ENCODE peak calls at places on chromosomes 4 and X, in ten cellular contexts. One of them, this sample, is unnamed.
A peak's percentile ranks its signal among the peaks of the same experiment; 100 is the strongest.

GRCh38 chr4:168408620-168409019 is 71.7 kb downstream of the DDX60L start:
- DNase-seq in psoas muscle: peak; percentile 62
- DNase-seq in GM18507: no peak
- DNase-seq in natural killer cell: no peak
- DNase-seq in neural crest cell: no peak
- DNase-seq in lower leg skin: no peak
- DNase-seq in stimulated activated naive CD8-positive, alpha-beta T cell treated with anti-CD3 and anti-CD28 coated beads, Interleukin-15, Interleukin-2, amounts not matched to agents 100 U/mL and 50 U/mL, for 24 hours: no peak
- DNase-seq in LoVo: peak; percentile 25
- DNase-seq in fibroblast of pulmonary artery: peak; percentile 98
- DNase-seq in T-cell: no peak
- DNase-seq in this sample: no peak

GRCh38 chr4:123671633-123672404 is 275.2 kb downstream of the SPRY1 start:
- DNase-seq in psoas muscle: no peak
- DNase-seq in GM18507: peak; percentile 14
- DNase-seq in natural killer cell: no peak
- DNase-seq in neural crest cell: no peak
- DNase-seq in lower leg skin: no peak
- DNase-seq in stimulated activated naive CD8-positive, alpha-beta T cell treated with anti-CD3 and anti-CD28 coated beads, Interleukin-15, Interleukin-2, amounts not matched to agents 100 U/mL and 50 U/mL, for 24 hours: peak; percentile 40
- DNase-seq in LoVo: no peak
- DNase-seq in fibroblast of pulmonary artery: no peak
- DNase-seq in T-cell: no peak
- DNase-seq in this sample: no peak

GRCh38 chr4:107780665-107781064 is 44.1 kb upstream of the SGMS2 start:
- DNase-seq in psoas muscle: no peak
- DNase-seq in GM18507: no peak
- DNase-seq in natural killer cell: no peak
- DNase-seq in neural crest cell: no peak
- DNase-seq in lower leg skin: no peak
- DNase-seq in stimulated activated naive CD8-positive, alpha-beta T cell treated with anti-CD3 and anti-CD28 coated beads, Interleukin-15, Interleukin-2, amounts not matched to agents 100 U/mL and 50 U/mL, for 24 hours: no peak
- DNase-seq in LoVo: no peak
- DNase-seq in fibroblast of pulmonary artery: no peak
- DNase-seq in T-cell: no peak
- DNase-seq in this sample: no peak

GRCh38 chr4:125390126-125390525 is 75.4 kb downstream of the FAT4 start:
- DNase-seq in psoas muscle: no peak
- DNase-seq in GM18507: no peak
- DNase-seq in natural killer cell: no peak
- DNase-seq in neural crest cell: no peak
- DNase-seq in lower leg skin: no peak
- DNase-seq in stimulated activated naive CD8-positive, alpha-beta T cell treated with anti-CD3 and anti-CD28 coated beads, Interleukin-15, Interleukin-2, amounts not matched to agents 100 U/mL and 50 U/mL, for 24 hours: no peak
- DNase-seq in LoVo: no peak
- DNase-seq in fibroblast of pulmonary artery: peak; percentile 75
- DNase-seq in T-cell: no peak
- DNase-seq in this sample: no peak

GRCh38 chr4:154960476-154960875 is 179.4 kb downstream of the RBM46 start:
- DNase-seq in psoas muscle: no peak
- DNase-seq in GM18507: no peak
- DNase-seq in natural killer cell: no peak
- DNase-seq in neural crest cell: no peak
- DNase-seq in lower leg skin: no peak
- DNase-seq in stimulated activated naive CD8-positive, alpha-beta T cell treated with anti-CD3 and anti-CD28 coated beads, Interleukin-15, Interleukin-2, amounts not matched to agents 100 U/mL and 50 U/mL, for 24 hours: no peak
- DNase-seq in LoVo: no peak
- DNase-seq in fibroblast of pulmonary artery: no peak
- DNase-seq in T-cell: no peak
- DNase-seq in this sample: no peak

GRCh38 chr4:147723316-147723715 is 8.6 kb upstream of the ARHGAP10 start:
- DNase-seq in psoas muscle: peak; percentile 53
- DNase-seq in GM18507: no peak
- DNase-seq in natural killer cell: no peak
- DNase-seq in neural crest cell: no peak
- DNase-seq in lower leg skin: no peak
- DNase-seq in stimulated activated naive CD8-positive, alpha-beta T cell treated with anti-CD3 and anti-CD28 coated beads, Interleukin-15, Interleukin-2, amounts not matched to agents 100 U/mL and 50 U/mL, for 24 hours: no peak
- DNase-seq in LoVo: no peak
- DNase-seq in fibroblast of pulmonary artery: peak; percentile 55
- DNase-seq in T-cell: no peak
- DNase-seq in this sample: no peak

GRCh38 chr4:48943387-48943786 is 36.8 kb upstream of the OCIAD2 start:
- DNase-seq in psoas muscle: no peak
- DNase-seq in GM18507: no peak
- DNase-seq in natural killer cell: no peak
- DNase-seq in neural crest cell: no peak
- DNase-seq in lower leg skin: no peak
- DNase-seq in stimulated activated naive CD8-positive, alpha-beta T cell treated with anti-CD3 and anti-CD28 coated beads, Interleukin-15, Interleukin-2, amounts not matched to agents 100 U/mL and 50 U/mL, for 24 hours: peak; percentile 10
- DNase-seq in LoVo: no peak
- DNase-seq in fibroblast of pulmonary artery: no peak
- DNase-seq in T-cell: no peak
- DNase-seq in this sample: no peak

GRCh38 chr4:142960134-142960533 is 114.0 kb upstream of the INPP4B start:
- DNase-seq in psoas muscle: no peak
- DNase-seq in GM18507: no peak
- DNase-seq in natural killer cell: no peak
- DNase-seq in neural crest cell: no peak
- DNase-seq in lower leg skin: no peak
- DNase-seq in stimulated activated naive CD8-positive, alpha-beta T cell treated with anti-CD3 and anti-CD28 coated beads, Interleukin-15, Interleukin-2, amounts not matched to agents 100 U/mL and 50 U/mL, for 24 hours: no peak
- DNase-seq in LoVo: no peak
- DNase-seq in fibroblast of pulmonary artery: peak; percentile 8
- DNase-seq in T-cell: no peak
- DNase-seq in this sample: no peak

GRCh38 chr4:1099684-1100335 is 13.6 kb downstream of the RNF212 start:
- DNase-seq in psoas muscle: no peak
- DNase-seq in GM18507: no peak
- DNase-seq in natural killer cell: no peak
- DNase-seq in neural crest cell: no peak
- DNase-seq in lower leg skin: peak; percentile 58
- DNase-seq in stimulated activated naive CD8-positive, alpha-beta T cell treated with anti-CD3 and anti-CD28 coated beads, Interleukin-15, Interleukin-2, amounts not matched to agents 100 U/mL and 50 U/mL, for 24 hours: no peak
- DNase-seq in LoVo: no peak
- DNase-seq in fibroblast of pulmonary artery: no peak
- DNase-seq in T-cell: no peak
- DNase-seq in this sample: no peak

GRCh38 chr4:8778760-8779159 is 92.9 kb downstream of the HMX1 start:
- DNase-seq in psoas muscle: no peak
- DNase-seq in GM18507: no peak
- DNase-seq in natural killer cell: no peak
- DNase-seq in neural crest cell: no peak
- DNase-seq in lower leg skin: no peak
- DNase-seq in stimulated activated naive CD8-positive, alpha-beta T cell treated with anti-CD3 and anti-CD28 coated beads, Interleukin-15, Interleukin-2, amounts not matched to agents 100 U/mL and 50 U/mL, for 24 hours: no peak
- DNase-seq in LoVo: no peak
- DNase-seq in fibroblast of pulmonary artery: no peak
- DNase-seq in T-cell: no peak
- DNase-seq in this sample: no peak

GRCh38 chr4:156677136-156677535 is 294.5 kb downstream of the PDGFC start:
- DNase-seq in psoas muscle: no peak
- DNase-seq in GM18507: no peak
- DNase-seq in natural killer cell: no peak
- DNase-seq in neural crest cell: no peak
- DNase-seq in lower leg skin: no peak
- DNase-seq in stimulated activated naive CD8-positive, alpha-beta T cell treated with anti-CD3 and anti-CD28 coated beads, Interleukin-15, Interleukin-2, amounts not matched to agents 100 U/mL and 50 U/mL, for 24 hours: no peak
- DNase-seq in LoVo: peak; percentile 33
- DNase-seq in fibroblast of pulmonary artery: peak; percentile 65
- DNase-seq in T-cell: no peak
- DNase-seq in this sample: no peak

GRCh38 chr4:174592985-174593335 is 70.7 kb upstream of the HPGD start:
- DNase-seq in psoas muscle: no peak
- DNase-seq in GM18507: no peak
- DNase-seq in natural killer cell: no peak
- DNase-seq in neural crest cell: no peak
- DNase-seq in lower leg skin: no peak
- DNase-seq in stimulated activated naive CD8-positive, alpha-beta T cell treated with anti-CD3 and anti-CD28 coated beads, Interleukin-15, Interleukin-2, amounts not matched to agents 100 U/mL and 50 U/mL, for 24 hours: no peak
- DNase-seq in LoVo: peak; percentile 13
- DNase-seq in fibroblast of pulmonary artery: peak; percentile 62
- DNase-seq in T-cell: no peak
- DNase-seq in this sample: no peak

GRCh38 chr4:183797445-183798248 is 107.5 kb upstream of the STOX2 start:
- DNase-seq in psoas muscle: peak; percentile 60
- DNase-seq in GM18507: no peak
- DNase-seq in natural killer cell: no peak
- DNase-seq in neural crest cell: peak; percentile 47
- DNase-seq in lower leg skin: no peak
- DNase-seq in stimulated activated naive CD8-positive, alpha-beta T cell treated with anti-CD3 and anti-CD28 coated beads, Interleukin-15, Interleukin-2, amounts not matched to agents 100 U/mL and 50 U/mL, for 24 hours: peak; percentile 25
- DNase-seq in LoVo: peak; percentile 37
- DNase-seq in fibroblast of pulmonary artery: peak; percentile 7
- DNase-seq in T-cell: no peak
- DNase-seq in this sample: no peak

GRCh38 chr4:176443646-176444409 is 124.1 kb downstream of the SPCS3 start:
- DNase-seq in psoas muscle: no peak
- DNase-seq in GM18507: no peak
- DNase-seq in natural killer cell: no peak
- DNase-seq in neural crest cell: no peak
- DNase-seq in lower leg skin: no peak
- DNase-seq in stimulated activated naive CD8-positive, alpha-beta T cell treated with anti-CD3 and anti-CD28 coated beads, Interleukin-15, Interleukin-2, amounts not matched to agents 100 U/mL and 50 U/mL, for 24 hours: no peak
- DNase-seq in LoVo: peak; percentile 58
- DNase-seq in fibroblast of pulmonary artery: peak; percentile 32
- DNase-seq in T-cell: no peak
- DNase-seq in this sample: no peak

GRCh38 chr4:70746179-70746839 is 24.5 kb downstream of the RUFY3 start:
- DNase-seq in psoas muscle: no peak
- DNase-seq in GM18507: no peak
- DNase-seq in natural killer cell: no peak
- DNase-seq in neural crest cell: no peak
- DNase-seq in lower leg skin: no peak
- DNase-seq in stimulated activated naive CD8-positive, alpha-beta T cell treated with anti-CD3 and anti-CD28 coated beads, Interleukin-15, Interleukin-2, amounts not matched to agents 100 U/mL and 50 U/mL, for 24 hours: no peak
- DNase-seq in LoVo: no peak
- DNase-seq in fibroblast of pulmonary artery: peak; percentile 82
- DNase-seq in T-cell: no peak
- DNase-seq in this sample: no peak

GRCh38 chr4:142373610-142374009 is 472.5 kb downstream of the INPP4B start:
- DNase-seq in psoas muscle: no peak
- DNase-seq in GM18507: no peak
- DNase-seq in natural killer cell: no peak
- DNase-seq in neural crest cell: no peak
- DNase-seq in lower leg skin: no peak
- DNase-seq in stimulated activated naive CD8-positive, alpha-beta T cell treated with anti-CD3 and anti-CD28 coated beads, Interleukin-15, Interleukin-2, amounts not matched to agents 100 U/mL and 50 U/mL, for 24 hours: no peak
- DNase-seq in LoVo: no peak
- DNase-seq in fibroblast of pulmonary artery: no peak
- DNase-seq in T-cell: no peak
- DNase-seq in this sample: no peak

GRCh38 chr4:30839583-30840520 is 119.7 kb downstream of the PCDH7 start:
- DNase-seq in psoas muscle: no peak
- DNase-seq in GM18507: no peak
- DNase-seq in natural killer cell: no peak
- DNase-seq in neural crest cell: no peak
- DNase-seq in lower leg skin: no peak
- DNase-seq in stimulated activated naive CD8-positive, alpha-beta T cell treated with anti-CD3 and anti-CD28 coated beads, Interleukin-15, Interleukin-2, amounts not matched to agents 100 U/mL and 50 U/mL, for 24 hours: no peak
- DNase-seq in LoVo: no peak
- DNase-seq in fibroblast of pulmonary artery: peak; percentile 54
- DNase-seq in T-cell: no peak
- DNase-seq in this sample: no peak

GRCh38 chrX:48613502-48614160 is 16.3 kb downstream of the WDR13 start:
- DNase-seq in psoas muscle: no peak
- DNase-seq in GM18507: no peak
- DNase-seq in natural killer cell: no peak
- DNase-seq in neural crest cell: no peak
- DNase-seq in lower leg skin: no peak
- DNase-seq in stimulated activated naive CD8-positive, alpha-beta T cell treated with anti-CD3 and anti-CD28 coated beads, Interleukin-15, Interleukin-2, amounts not matched to agents 100 U/mL and 50 U/mL, for 24 hours: no peak
- DNase-seq in LoVo: no peak
- DNase-seq in fibroblast of pulmonary artery: no peak
- DNase-seq in T-cell: no peak
- DNase-seq in this sample: no peak

GRCh38 chr4:170047774-170048354 is 21.7 kb upstream of the MFAP3L start:
- DNase-seq in psoas muscle: no peak
- DNase-seq in GM18507: no peak
- DNase-seq in natural killer cell: peak; percentile 31
- DNase-seq in neural crest cell: peak; percentile 59
- DNase-seq in lower leg skin: no peak
- DNase-seq in stimulated activated naive CD8-positive, alpha-beta T cell treated with anti-CD3 and anti-CD28 coated beads, Interleukin-15, Interleukin-2, amounts not matched to agents 100 U/mL and 50 U/mL, for 24 hours: peak; percentile 48
- DNase-seq in LoVo: peak; percentile 65
- DNase-seq in fibroblast of pulmonary artery: peak; percentile 84
- DNase-seq in T-cell: peak; percentile 57
- DNase-seq in this sample: peak; percentile 45

GRCh38 chr4:7964459-7964858 is 24.8 kb upstream of the AFAP1 start:
- DNase-seq in psoas muscle: no peak
- DNase-seq in GM18507: no peak
- DNase-seq in natural killer cell: no peak
- DNase-seq in neural crest cell: no peak
- DNase-seq in lower leg skin: no peak
- DNase-seq in stimulated activated naive CD8-positive, alpha-beta T cell treated with anti-CD3 and anti-CD28 coated beads, Interleukin-15, Interleukin-2, amounts not matched to agents 100 U/mL and 50 U/mL, for 24 hours: no peak
- DNase-seq in LoVo: no peak
- DNase-seq in fibroblast of pulmonary artery: no peak
- DNase-seq in T-cell: no peak
- DNase-seq in this sample: no peak

GRCh38 chr4:139876328-139876941 is 210.8 kb downstream of the MGST2 start:
- DNase-seq in psoas muscle: no peak
- DNase-seq in GM18507: no peak
- DNase-seq in natural killer cell: no peak
- DNase-seq in neural crest cell: no peak
- DNase-seq in lower leg skin: no peak
- DNase-seq in stimulated activated naive CD8-positive, alpha-beta T cell treated with anti-CD3 and anti-CD28 coated beads, Interleukin-15, Interleukin-2, amounts not matched to agents 100 U/mL and 50 U/mL, for 24 hours: no peak
- DNase-seq in LoVo: no peak
- DNase-seq in fibroblast of pulmonary artery: no peak
- DNase-seq in T-cell: no peak
- DNase-seq in this sample: no peak

GRCh38 chr4:40199999-40200880 is 3.4 kb downstream of the RHOH start:
- DNase-seq in psoas muscle: no peak
- DNase-seq in GM18507: no peak
- DNase-seq in natural killer cell: peak; percentile 53
- DNase-seq in neural crest cell: no peak
- DNase-seq in lower leg skin: no peak
- DNase-seq in stimulated activated naive CD8-positive, alpha-beta T cell treated with anti-CD3 and anti-CD28 coated beads, Interleukin-15, Interleukin-2, amounts not matched to agents 100 U/mL and 50 U/mL, for 24 hours: peak; percentile 83
- DNase-seq in LoVo: no peak
- DNase-seq in fibroblast of pulmonary artery: no peak
- DNase-seq in T-cell: peak; percentile 46
- DNase-seq in this sample: no peak

GRCh38 chr4:70399319-70399718 is 1.6 kb downstream of the OPRPN start:
- DNase-seq in psoas muscle: no peak
- DNase-seq in GM18507: no peak
- DNase-seq in natural killer cell: no peak
- DNase-seq in neural crest cell: no peak
- DNase-seq in lower leg skin: no peak
- DNase-seq in stimulated activated naive CD8-positive, alpha-beta T cell treated with anti-CD3 and anti-CD28 coated beads, Interleukin-15, Interleukin-2, amounts not matched to agents 100 U/mL and 50 U/mL, for 24 hours: no peak
- DNase-seq in LoVo: no peak
- DNase-seq in fibroblast of pulmonary artery: no peak
- DNase-seq in T-cell: no peak
- DNase-seq in this sample: no peak

GRCh38 chr4:6504900-6505496 is 32.6 kb upstream of the PPP2R2C start:
- DNase-seq in psoas muscle: no peak
- DNase-seq in GM18507: no peak
- DNase-seq in natural killer cell: no peak
- DNase-seq in neural crest cell: no peak
- DNase-seq in lower leg skin: no peak
- DNase-seq in stimulated activated naive CD8-positive, alpha-beta T cell treated with anti-CD3 and anti-CD28 coated beads, Interleukin-15, Interleukin-2, amounts not matched to agents 100 U/mL and 50 U/mL, for 24 hours: no peak
- DNase-seq in LoVo: no peak
- DNase-seq in fibroblast of pulmonary artery: no peak
- DNase-seq in T-cell: no peak
- DNase-seq in this sample: no peak

GRCh38 chr4:70425306-70425705 is 27.6 kb downstream of the OPRPN start:
- DNase-seq in psoas muscle: no peak
- DNase-seq in GM18507: no peak
- DNase-seq in natural killer cell: no peak
- DNase-seq in neural crest cell: no peak
- DNase-seq in lower leg skin: no peak
- DNase-seq in stimulated activated naive CD8-positive, alpha-beta T cell treated with anti-CD3 and anti-CD28 coated beads, Interleukin-15, Interleukin-2, amounts not matched to agents 100 U/mL and 50 U/mL, for 24 hours: no peak
- DNase-seq in LoVo: no peak
- DNase-seq in fibroblast of pulmonary artery: no peak
- DNase-seq in T-cell: no peak
- DNase-seq in this sample: no peak

GRCh38 chrX:124362761-124363160 is 16.4 kb downstream of the SH2D1A start:
- DNase-seq in psoas muscle: no peak
- DNase-seq in GM18507: no peak
- DNase-seq in natural killer cell: no peak
- DNase-seq in neural crest cell: no peak
- DNase-seq in lower leg skin: no peak
- DNase-seq in stimulated activated naive CD8-positive, alpha-beta T cell treated with anti-CD3 and anti-CD28 coated beads, Interleukin-15, Interleukin-2, amounts not matched to agents 100 U/mL and 50 U/mL, for 24 hours: no peak
- DNase-seq in LoVo: no peak
- DNase-seq in fibroblast of pulmonary artery: no peak
- DNase-seq in T-cell: no peak
- DNase-seq in this sample: no peak

GRCh38 chr4:184811484-184812180 is 14.1 kb downstream of the ACSL1 start:
- DNase-seq in psoas muscle: no peak
- DNase-seq in GM18507: no peak
- DNase-seq in natural killer cell: no peak
- DNase-seq in neural crest cell: no peak
- DNase-seq in lower leg skin: peak; percentile 83
- DNase-seq in stimulated activated naive CD8-positive, alpha-beta T cell treated with anti-CD3 and anti-CD28 coated beads, Interleukin-15, Interleukin-2, amounts not matched to agents 100 U/mL and 50 U/mL, for 24 hours: no peak
- DNase-seq in LoVo: no peak
- DNase-seq in fibroblast of pulmonary artery: no peak
- DNase-seq in T-cell: no peak
- DNase-seq in this sample: no peak

GRCh38 chr4:94758141-94758699 is 465 bp downstream of the BMPR1B start:
- DNase-seq in psoas muscle: peak; percentile 61
- DNase-seq in GM18507: no peak
- DNase-seq in natural killer cell: no peak
- DNase-seq in neural crest cell: no peak
- DNase-seq in lower leg skin: no peak
- DNase-seq in stimulated activated naive CD8-positive, alpha-beta T cell treated with anti-CD3 and anti-CD28 coated beads, Interleukin-15, Interleukin-2, amounts not matched to agents 100 U/mL and 50 U/mL, for 24 hours: peak; percentile 10
- DNase-seq in LoVo: peak; percentile 41
- DNase-seq in fibroblast of pulmonary artery: no peak
- DNase-seq in T-cell: no peak
- DNase-seq in this sample: no peak